ENCODE peak calls at places on chromosomes 1 and 21, in five cellular contexts. R, F, U, G and C are unnamed samples.
A peak's percentile ranks its signal among the peaks of the same experiment; 100 is the strongest.

GRCh38 chr1:65141394-65141793 is 6.6 kb upstream of the AK4 start:
- DNase-seq in G (no peak), F (peak; percentile 46), R (no peak), U (no peak), C (no peak)

GRCh38 chr21:42219606-42220137 is 732 bp downstream of the ABCG1 start:
- DNase-seq in F (peak; percentile 17), U (no peak), R (peak; percentile 28), G (no peak), C (peak; percentile 92)

GRCh38 chr21:36055551-36055950 is 4.8 kb downstream of the SETD4 start:
- DNase-seq in F (no peak), R (no peak), U (no peak), G (no peak), C (no peak)

GRCh38 chr1:211518330-211519289 is 26.6 kb upstream of the RD3 start:
- DNase-seq in U (no peak), F (no peak), G (no peak), R (no peak), C (no peak)

GRCh38 chr1:22139066-22139594 is 3.8 kb downstream of the WNT4 start:
- DNase-seq in F (no peak), U (no peak), R (no peak), G (no peak), C (no peak)

GRCh38 chr1:109185357-109185756 is 28.4 kb upstream of the SARS1 start:
- DNase-seq in G (peak; percentile 65), R (no peak), F (no peak), U (no peak), C (no peak)

GRCh38 chr1:222618001-222618879 is at the start of gene MIA3:
- DNase-seq in G (peak; percentile 74), R (peak; percentile 15), F (peak; percentile 18), U (peak; percentile 74), C (peak; percentile 97)

GRCh38 chr1:185585770-185586169 is 148.4 kb upstream of the HMCN1 start:
- DNase-seq in U (peak; percentile 44), G (no peak), F (no peak), R (no peak), C (no peak)

GRCh38 chr1:24321712-24322635 is 2.8 kb downstream of the GRHL3 start:
- DNase-seq in F (peak; percentile 91), U (no peak), R (peak; percentile 30), G (peak; percentile 75), C (peak; percentile 89)

GRCh38 chr1:229905652-229906051 is 161.4 kb upstream of the GALNT2 start:
- DNase-seq in G (no peak), F (no peak), U (no peak), R (no peak), C (no peak)

GRCh38 chr1:202586018-202586821 is 124.0 kb downstream of the SYT2 start:
- DNase-seq in R (no peak), G (peak; percentile 58), U (no peak), F (peak; percentile 73), C (peak; percentile 79)

GRCh38 chr1:58047265-58047858 is 499.2 kb downstream of the OMA1 start:
- DNase-seq in F (peak; percentile 19), G (no peak), R (no peak), U (peak; percentile 10), C (no peak)

GRCh38 chr1:158121604-158122254 is 59.0 kb upstream of the CD1D start:
- DNase-seq in U (peak; percentile 58), R (no peak), G (no peak), F (peak; percentile 52), C (no peak)

GRCh38 chr1:53341521-53341895 is 13.6 kb upstream of the LRP8 start:
- DNase-seq in F (no peak), R (no peak), U (no peak), G (peak; percentile 12), C (peak; percentile 44)

GRCh38 chr1:85289207-85289847 is 12.9 kb upstream of the BCL10 start:
- DNase-seq in F (peak; percentile 77), U (no peak), R (no peak), G (no peak), C (no peak)

GRCh38 chr1:4633346-4633745 is 21.1 kb upstream of the AJAP1 start:
- DNase-seq in R (no peak), U (no peak), G (no peak), F (no peak), C (peak; percentile 56)

GRCh38 chr21:29184047-29184446 is 53.6 kb downstream of the MAP3K7CL start:
- DNase-seq in F (no peak), G (no peak), U (no peak), R (no peak), C (no peak)

GRCh38 chr1:45589861-45590260 is 6.0 kb downstream of the NASP start:
- DNase-seq in R (no peak), F (no peak), U (no peak), G (no peak), C (no peak)

GRCh38 chr1:94481473-94481933 is 60.1 kb downstream of the F3 start:
- DNase-seq in G (no peak), F (peak; percentile 83), R (no peak), U (peak; percentile 37), C (no peak)

GRCh38 chr1:64471218-64471719 is 1.3 kb downstream of the CACHD1 start:
- DNase-seq in G (peak; percentile 53), U (no peak), R (peak; percentile 25), F (peak; percentile 21), C (peak; percentile 75)

GRCh38 chr1:2278591-2279209 is 50.6 kb downstream of the SKI start:
- DNase-seq in F (no peak), G (no peak), U (no peak), R (no peak), C (no peak)

GRCh38 chr21:31713973-31714740 is 17.8 kb downstream of the SCAF4 start:
- DNase-seq in R (no peak), G (no peak), U (no peak), F (no peak), C (no peak)

GRCh38 chr1:219415433-219415832 is 197.5 kb downstream of the ZC3H11B start:
- DNase-seq in U (no peak), G (no peak), R (no peak), F (no peak), C (no peak)

GRCh38 chr21:36747114-36747814 is 48.3 kb downstream of the SIM2 start:
- DNase-seq in R (peak; percentile 23), G (no peak), F (no peak), U (no peak), C (peak; percentile 29)

DNA sequence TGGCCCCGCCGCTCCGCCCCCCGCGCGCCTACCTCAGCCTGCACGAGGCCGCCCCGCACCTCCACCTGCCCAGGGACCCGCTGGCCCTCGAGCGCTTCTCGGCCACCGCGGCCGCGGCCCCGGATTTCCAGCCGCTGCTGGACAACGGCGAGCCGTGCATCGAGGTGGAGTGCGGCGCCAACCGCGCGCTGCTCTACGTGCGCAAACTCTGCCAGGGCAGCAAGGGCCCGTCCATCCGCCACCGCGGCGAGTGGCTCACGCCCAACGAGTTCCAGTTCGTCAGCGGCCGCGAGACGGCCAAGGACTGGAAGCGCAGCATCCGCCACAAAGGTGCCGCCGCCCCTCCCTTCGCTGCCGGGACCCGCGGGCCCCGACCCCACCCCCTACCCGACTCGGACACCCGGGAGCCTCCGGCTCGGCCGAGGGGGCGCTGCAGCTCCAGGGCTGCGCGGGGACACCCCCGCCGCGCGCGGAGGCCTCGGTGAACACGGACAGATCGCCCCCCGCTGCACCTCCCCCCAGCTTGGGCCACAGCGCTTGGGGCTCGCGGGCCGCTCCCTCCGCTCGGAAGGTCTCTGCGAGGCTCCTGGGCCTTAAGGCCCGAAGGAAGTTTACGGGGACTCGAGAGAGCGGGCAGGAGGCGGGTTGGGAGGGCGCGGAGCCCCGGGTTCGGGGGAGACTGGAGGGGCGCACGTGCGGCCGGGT is 1.0 kb downstream of the SAMD11 start:
- DNase-seq in R (no peak), U (no peak), G (no peak), F (peak; percentile 51), C (no peak)
- H3K4me1 ChIP-seq in R (peaks cover 49% of the 10 kb centered on the region), U (peaks cover 56% of the 10 kb centered on the region), G (peaks cover 22% of the 10 kb centered on the region), F (peaks cover 20% of the 10 kb centered on the region), C (peaks cover 45% of the 10 kb centered on the region)

GRCh38 chr1:233022246-233022645 is 71.8 kb downstream of the NTPCR start:
- DNase-seq in G (no peak), R (no peak), F (no peak), U (no peak), C (no peak)

GRCh38 chr1:233025566-233025965 is 75.2 kb downstream of the NTPCR start:
- DNase-seq in G (no peak), R (no peak), U (no peak), F (no peak), C (no peak)

GRCh38 chr1:233019921-233020320 is 69.5 kb downstream of the NTPCR start:
- DNase-seq in R (no peak), G (no peak), F (no peak), U (no peak), C (no peak)

GRCh38 chr1:233020441-233020840 is 70.0 kb downstream of the NTPCR start:
- DNase-seq in F (peak; percentile 40), U (no peak), R (no peak), G (no peak), C (no peak)

DNA sequence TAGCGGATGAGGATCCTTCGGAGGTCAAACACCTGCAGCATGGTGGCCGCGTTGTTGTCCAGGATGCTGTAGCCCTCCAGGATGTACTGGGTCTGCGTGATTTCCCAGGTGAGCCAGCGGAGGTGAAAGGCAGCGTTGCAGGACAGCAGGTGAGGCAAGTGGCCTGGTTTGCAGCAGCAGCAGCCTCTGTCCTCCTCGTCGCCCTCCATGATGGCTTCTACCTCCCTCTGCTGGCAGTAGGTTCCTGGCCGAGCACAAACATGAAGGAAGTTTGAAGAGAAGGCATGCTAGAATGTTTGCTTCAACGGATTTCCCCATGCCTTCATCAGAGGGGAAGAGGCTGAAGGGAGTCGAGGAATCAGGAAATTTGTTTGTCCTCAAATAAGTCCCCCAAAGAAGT is 74.7 kb downstream of the NTPCR start:
- DNase-seq in R (peak; percentile 36), U (peak; percentile 25), F (peak; percentile 41), G (no peak), C (no peak)
- H3K27ac ChIP-seq in R (no peak overlapping the region), U (peak overlapping the region; percentile 39), F (no peak overlapping the region), G (no peak overlapping the region), C (no peak overlapping the region)

GRCh38 chr1:31955917-31956736 is 18.0 kb upstream of the PTP4A2 start:
- DNase-seq in G (peak; percentile 70), F (peak; percentile 99), R (peak; percentile 61), U (peak; percentile 71), C (peak; percentile 88)
- H3K4me3 ChIP-seq in G (no peak overlapping the region), F (no peak overlapping the region), R (no peak overlapping the region), U (no peak overlapping the region), C (no peak overlapping the region)

DNA sequence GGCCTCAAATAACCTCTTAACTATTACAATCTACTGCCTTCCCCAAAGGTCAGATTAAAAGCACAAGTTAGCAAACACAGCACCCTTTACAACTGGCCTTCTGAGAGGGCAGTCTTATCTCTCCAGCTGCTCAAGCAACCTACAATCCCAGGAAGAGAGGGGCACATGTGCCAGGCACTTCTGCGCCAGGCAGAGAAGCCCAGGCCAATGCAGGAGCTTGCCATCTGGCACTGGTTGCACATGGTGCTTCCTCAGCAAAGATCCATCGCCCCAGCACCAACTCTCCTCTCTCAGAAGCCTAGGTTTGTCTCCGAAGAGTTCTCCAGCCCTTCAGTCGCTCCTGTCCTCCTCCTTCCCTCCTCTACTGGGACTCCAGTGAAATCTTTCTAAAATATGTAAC is 2.5 kb downstream of the STK40 start:
- DNase-seq in U (no peak), G (no peak), R (peak; percentile 46), F (no peak), C (peak; percentile 67)
- H3K4me1 ChIP-seq in U (peaks cover 28% of the 10 kb centered on the region), G (peaks cover 2% of the 10 kb centered on the region), R (peaks cover 93% of the 10 kb centered on the region), F (peaks cover 18% of the 10 kb centered on the region), C (peaks cover 92% of the 10 kb centered on the region)

GRCh38 chr1:174314433-174314832 is 133.3 kb upstream of the GPR52 start:
- DNase-seq in F (no peak), U (no peak), R (no peak), G (no peak), C (no peak)
- H3K27ac ChIP-seq in F (no peak overlapping the region), U (no peak overlapping the region), R (no peak overlapping the region), G (no peak overlapping the region), C (no peak overlapping the region)